ENCODE peak calls at places on chromosomes 5 and 9, in seven cellular contexts. O, Q, D, Z, U, B and K are unnamed samples.
A peak's percentile ranks its signal among the peaks of the same experiment; 100 is the strongest.

GRCh38 chr9:93501406-93501805 is 48.0 kb upstream of the FAM120AOS start:
- DNase-seq in B (peak; percentile 47), U (no peak), O (no peak), D (no peak), Q (no peak), Z (no peak), K (no peak)

GRCh38 chr9:137034709-137035506 is 3.0 kb upstream of the FUT7 start:
- DNase-seq in U (peak; percentile 86), Z (peak; percentile 95), O (peak; percentile 83), D (peak; percentile 79), B (peak; percentile 93), Q (peak; percentile 87), K (peak; percentile 80)

GRCh38 chr5:32805966-32806626 is 95.0 kb downstream of the NPR3 start:
- DNase-seq in U (no peak), Z (no peak), O (no peak), B (no peak), D (no peak), Q (peak; percentile 50), K (no peak)

GRCh38 chr9:79655571-79655970 is 83.8 kb downstream of the TLE4 start:
- DNase-seq in Z (no peak), Q (no peak), D (no peak), U (no peak), O (no peak), B (no peak), K (no peak)

GRCh38 chr9:120718328-120718727 is 4.1 kb upstream of the MEGF9 start:
- DNase-seq in Q (no peak), B (no peak), Z (no peak), D (no peak), U (no peak), O (no peak), K (no peak)

GRCh38 chr9:21030389-21031035 is 928 bp downstream of the HACD4 start:
- DNase-seq in O (no peak), Z (peak; percentile 72), B (no peak), U (no peak), Q (peak; percentile 24), D (no peak), K (no peak)

GRCh38 chr5:20276061-20276958 is 288.3 kb upstream of the CDH18 start:
- DNase-seq in O (no peak), D (no peak), B (no peak), Z (no peak), Q (peak; percentile 74), U (no peak), K (no peak)

GRCh38 chr9:87505869-87506678 is 8.4 kb downstream of the DAPK1 start:
- DNase-seq in O (no peak), U (no peak), Q (no peak), Z (no peak), D (no peak), B (no peak), K (no peak)

GRCh38 chr9:31275419-31275818 is 1109.0 kb upstream of the ACO1 start:
- DNase-seq in B (no peak), U (no peak), Z (no peak), O (no peak), D (no peak), Q (no peak), K (no peak)

GRCh38 chr5:852431-853401 is 1.9 kb upstream of the ZDHHC11 start:
- DNase-seq in D (no peak), Z (no peak), B (no peak), O (no peak), U (peak; percentile 9), Q (no peak), K (peak; percentile 10)

GRCh38 chr5:122586351-122586750 is 188.5 kb upstream of the SNX2 start:
- DNase-seq in Q (peak; percentile 45), O (no peak), D (no peak), U (no peak), Z (no peak), B (no peak), K (no peak)

GRCh38 chr5:176812269-176813259 is 2.2 kb downstream of the UNC5A start:
- DNase-seq in Z (peak; percentile 78), D (no peak), U (no peak), Q (peak; percentile 49), O (no peak), B (no peak), K (no peak)

GRCh38 chr9:94014845-94015244 is 59.7 kb upstream of the BARX1 start:
- DNase-seq in Q (no peak), U (no peak), Z (no peak), O (no peak), B (no peak), D (no peak), K (no peak)

GRCh38 chr5:95712347-95712958 is 18.7 kb upstream of the RHOBTB3 start:
- DNase-seq in U (no peak), Z (no peak), B (no peak), Q (peak; percentile 62), O (no peak), D (no peak), K (no peak)

GRCh38 chr5:32083981-32084430 is 90.1 kb downstream of the GOLPH3 start:
- DNase-seq in Q (no peak), D (no peak), Z (no peak), B (no peak), O (no peak), U (no peak), K (no peak)

GRCh38 chr5:1007221-1007680 is 1.4 kb upstream of the NKD2 start:
- DNase-seq in D (no peak), O (no peak), U (no peak), Z (no peak), B (no peak), Q (no peak), K (no peak)

GRCh38 chr5:105868038-105868775 is 1802.5 kb downstream of the EFNA5 start:
- DNase-seq in Q (peak; percentile 5), O (no peak), U (no peak), B (no peak), Z (no peak), D (no peak), K (no peak)

GRCh38 chr5:158813275-158813674 is 286.4 kb downstream of the EBF1 start:
- DNase-seq in D (no peak), B (no peak), O (no peak), U (no peak), Z (no peak), Q (no peak), K (no peak)

GRCh38 chr5:107337281-107337680 is 333.5 kb downstream of the EFNA5 start:
- DNase-seq in D (no peak), Z (no peak), U (no peak), B (no peak), O (no peak), Q (no peak), K (no peak)

GRCh38 chr9:69502671-69503301 is 169.4 kb downstream of the APBA1 start:
- DNase-seq in O (no peak), D (no peak), U (no peak), Q (peak; percentile 32), B (no peak), Z (no peak), K (no peak)

GRCh38 chr5:55154893-55155292 is 5.1 kb upstream of the GPX8 start:
- DNase-seq in Q (peak; percentile 73), Z (no peak), D (no peak), O (no peak), B (no peak), U (no peak), K (no peak)
- TF ChIP-seq CTCF in Q (no peak), Z (no peak), D (no peak), O (no peak), B (no peak), U (no peak), K (no peak)

GRCh38 chr5:96720408-96720807 is 58.2 kb downstream of the CAST start:
- DNase-seq in Z (no peak), D (no peak), O (no peak), Q (no peak), U (no peak), B (no peak), K (no peak)
- TF ChIP-seq CTCF in Z (no peak), D (no peak), O (no peak), Q (no peak), U (no peak), B (no peak), K (no peak)

GRCh38 chr5:38528162-38528703 is 28.2 kb downstream of the LIFR start:
- DNase-seq in Z (no peak), B (no peak), D (no peak), O (no peak), U (no peak), Q (no peak), K (no peak)
- TF ChIP-seq CTCF in Z (no peak), B (no peak), D (no peak), O (no peak), U (no peak), Q (no peak), K (no peak)

GRCh38 chr5:146005264-146005663 is 68.9 kb downstream of the SH3RF2 start:
- DNase-seq in O (no peak), Q (no peak), B (no peak), U (no peak), D (no peak), Z (no peak), K (no peak)
- TF ChIP-seq CTCF in O (no peak), Q (no peak), B (no peak), U (no peak), D (no peak), Z (no peak), K (no peak)